ENCODE peak calls at places on chromosomes 16 and 17, in four cellular contexts. One of them, this sample, is unnamed.

GRCh38 chr16:48971571-48972071 is 310.0 kb downstream of the CBLN1 start:
- DNase-seq in GM12878: no peak
- DNase-seq in A549: no peak
- DNase-seq in HepG2: no peak
- DNase-seq in this sample: no peak

GRCh38 chr16:86883583-86884188 is 305.3 kb downstream of the FOXL1 start:
- DNase-seq in GM12878: no peak
- DNase-seq in A549: no peak
- DNase-seq in HepG2: no peak
- DNase-seq in this sample: no peak

GRCh38 chr17:82949984-82950383 is 110.2 kb upstream of the ZNF750 start:
- DNase-seq in GM12878: no peak
- DNase-seq in A549: no peak
- DNase-seq in HepG2: no peak
- DNase-seq in this sample: no peak

GRCh38 chr16:65069090-65069489 is 52.8 kb downstream of the CDH11 start:
- DNase-seq in GM12878: no peak
- DNase-seq in A549: no peak
- DNase-seq in HepG2: no peak
- DNase-seq in this sample: no peak

GRCh38 chr17:28744104-28744801 is 442 bp downstream of the TRAF4 start:
- DNase-seq in GM12878: no peak
- DNase-seq in A549: peak
- DNase-seq in HepG2: peak
- DNase-seq in this sample: peak

GRCh38 chr17:75571197-75571884 is 16.3 kb upstream of the MYO15B start:
- DNase-seq in GM12878: peak
- DNase-seq in A549: no peak
- DNase-seq in HepG2: no peak
- DNase-seq in this sample: no peak

GRCh38 chr16:50038756-50039529 is 13.9 kb downstream of the CNEP1R1 start:
- DNase-seq in GM12878: no peak
- DNase-seq in A549: no peak
- DNase-seq in HepG2: no peak
- DNase-seq in this sample: no peak

GRCh38 chr17:32970281-32970680 is 21.4 kb upstream of the SPACA3 start:
- DNase-seq in GM12878: peak
- DNase-seq in A549: no peak
- DNase-seq in HepG2: no peak
- DNase-seq in this sample: no peak

GRCh38 chr17:2954898-2955445 is 108.4 kb downstream of the OR1D5 start:
- DNase-seq in GM12878: no peak
- DNase-seq in A549: peak
- DNase-seq in HepG2: peak
- DNase-seq in this sample: no peak

GRCh38 chr17:76353004-76353598 is 615 bp downstream of the PRPSAP1 start:
- DNase-seq in GM12878: no peak
- DNase-seq in A549: peak
- DNase-seq in HepG2: no peak
- DNase-seq in this sample: peak

GRCh38 chr16:52547001-52547833 is at the start of gene TOX3:
- DNase-seq in GM12878: no peak
- DNase-seq in A549: no peak
- DNase-seq in HepG2: no peak
- DNase-seq in this sample: peak

GRCh38 chr17:57801044-57801711 is 48.7 kb downstream of the MRPS23 start:
- DNase-seq in GM12878: no peak
- DNase-seq in A549: no peak
- DNase-seq in HepG2: no peak
- DNase-seq in this sample: no peak

GRCh38 chr16:6573577-6573976 is 759.1 kb upstream of the RBFOX1 start:
- DNase-seq in GM12878: no peak
- DNase-seq in A549: no peak
- DNase-seq in HepG2: peak
- DNase-seq in this sample: peak

GRCh38 chr17:3765981-3766380 is 35.0 kb downstream of the ITGAE start:
- DNase-seq in GM12878: no peak
- DNase-seq in A549: no peak
- DNase-seq in HepG2: no peak
- DNase-seq in this sample: no peak

GRCh38 chr16:82157836-82158235 is 12.2 kb downstream of the MPHOSPH6 start:
- DNase-seq in GM12878: no peak
- DNase-seq in A549: no peak
- DNase-seq in HepG2: no peak
- DNase-seq in this sample: no peak

DNA sequence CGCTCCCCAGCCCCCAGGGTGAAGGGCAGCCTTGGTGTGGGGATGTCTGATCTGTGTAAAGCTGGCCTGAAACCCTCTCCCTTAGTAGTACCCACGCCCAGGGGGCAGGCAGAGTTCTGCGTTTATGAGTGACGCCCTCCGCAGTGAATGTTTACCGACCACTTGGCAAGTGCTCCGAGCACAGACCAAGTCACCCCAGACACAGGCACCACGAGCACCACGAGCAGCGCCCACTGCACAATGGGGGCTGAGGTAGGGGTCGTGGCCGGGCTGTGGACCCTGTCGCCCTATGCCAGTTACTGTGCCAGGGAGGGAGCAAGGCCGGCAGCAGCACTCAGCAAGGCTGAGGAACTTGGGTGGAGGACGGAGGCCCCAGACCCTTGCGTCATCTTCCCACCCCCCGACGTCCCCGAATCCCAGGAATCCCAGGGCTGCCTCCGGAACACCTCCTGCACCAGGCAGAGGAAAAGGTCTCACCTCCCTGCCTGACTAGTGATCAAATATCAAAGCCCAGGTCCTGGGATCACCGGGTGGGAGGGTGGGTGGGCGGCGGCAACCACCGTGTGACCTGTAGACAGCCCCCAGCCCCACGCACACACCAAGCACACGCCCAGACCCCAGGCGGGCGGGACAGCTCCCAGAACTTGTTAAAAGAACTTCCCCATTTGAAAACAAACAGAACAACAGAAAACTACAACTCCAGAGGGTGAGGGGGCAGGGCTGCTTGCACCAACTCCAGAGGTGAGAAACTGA is 5.3 kb downstream of the VASN start:
- DNase-seq in GM12878: no peak
- DNase-seq in A549: no peak
- DNase-seq in HepG2: no peak
- DNase-seq in this sample: no peak
- TF ChIP-seq REST in GM12878: no peak
- TF ChIP-seq REST in A549: no peak
- TF ChIP-seq REST in HepG2: no peak
- TF ChIP-seq REST in this sample: no peak

DNA sequence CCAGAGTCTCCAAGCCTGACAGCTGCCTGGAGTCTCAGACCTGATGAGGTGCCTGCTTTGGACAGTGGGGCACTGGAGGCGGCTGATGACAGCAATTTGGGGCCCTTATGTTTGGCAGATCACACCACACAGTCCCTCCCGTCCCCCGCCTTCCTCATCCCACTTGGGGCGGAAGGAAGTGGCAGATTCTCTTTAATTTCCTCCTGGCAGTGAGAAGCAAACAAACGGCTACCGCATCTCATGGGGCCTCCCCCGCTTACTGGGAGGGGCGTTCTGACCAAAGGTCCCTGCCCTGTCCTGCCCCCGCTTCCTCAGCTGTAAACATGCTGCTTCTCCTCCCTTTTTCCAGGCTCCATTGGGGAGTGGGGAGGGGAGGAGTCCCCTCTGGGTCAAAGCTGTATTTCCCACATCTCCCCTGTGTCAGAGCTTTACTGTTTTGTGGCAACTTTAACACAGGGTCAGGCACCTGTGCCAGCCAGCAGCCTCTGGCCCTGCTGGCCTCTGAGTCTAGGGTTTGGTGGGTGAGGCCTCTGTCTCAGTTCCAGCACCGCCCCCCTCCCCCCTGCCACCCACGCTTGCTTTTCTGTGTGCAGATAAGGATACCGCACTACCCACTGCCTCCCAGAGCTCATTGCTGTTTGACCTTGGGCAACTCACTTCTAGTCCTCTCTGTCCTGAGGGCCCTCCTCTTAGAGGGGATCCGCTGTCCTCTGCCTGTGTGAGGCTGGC is 5.4 kb upstream of the NFATC3 start:
- DNase-seq in GM12878: no peak
- DNase-seq in A549: no peak
- DNase-seq in HepG2: peak
- DNase-seq in this sample: no peak
- TF ChIP-seq PBX3 in GM12878: no peak
- TF ChIP-seq PBX3 in A549: no peak
- TF ChIP-seq PBX3 in HepG2: no peak
- TF ChIP-seq PBX3 in this sample: no peak

DNA sequence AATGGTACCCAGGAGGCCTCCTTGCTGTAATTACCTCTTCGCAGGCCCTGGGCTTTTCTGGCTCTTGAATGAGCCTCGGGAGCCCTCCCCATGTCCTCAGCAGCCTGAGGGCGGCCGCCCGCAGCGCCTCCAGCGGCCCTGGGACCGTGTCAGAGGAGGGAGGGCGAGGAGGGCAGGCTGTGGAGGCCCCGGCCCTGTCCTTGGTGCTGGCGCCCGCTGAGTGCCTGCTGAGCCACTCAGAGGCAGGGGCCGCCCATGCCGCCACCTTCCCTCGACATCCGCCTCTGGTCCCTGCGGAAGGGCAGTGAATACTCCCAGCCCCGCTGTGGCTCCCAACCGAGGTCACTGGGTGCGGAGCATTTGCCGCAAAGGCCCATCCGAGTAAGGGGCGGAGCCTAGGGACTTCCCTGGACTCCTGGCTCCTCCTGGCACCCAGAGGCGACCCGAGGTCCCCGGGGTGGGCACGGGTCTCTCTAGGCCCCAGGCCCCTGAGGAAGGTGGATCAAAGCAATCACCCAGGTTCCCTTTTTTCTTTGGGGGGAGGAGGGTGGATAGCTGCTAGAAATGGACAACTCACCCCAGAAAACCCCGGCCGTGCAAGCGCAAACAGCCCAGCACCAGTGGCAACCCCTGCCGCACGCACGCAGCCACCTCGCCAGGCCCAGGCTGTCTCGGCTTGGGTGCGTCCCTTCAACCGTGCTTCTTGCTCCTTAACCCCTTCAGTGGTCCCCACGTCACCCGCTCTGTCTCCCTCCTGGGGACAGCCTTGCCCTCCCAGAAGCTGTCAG is 2.7 kb downstream of the RBFOX3 start:
- DNase-seq in GM12878: no peak
- DNase-seq in A549: no peak
- DNase-seq in HepG2: no peak
- DNase-seq in this sample: peak
- TF ChIP-seq REST in GM12878: peak
- TF ChIP-seq REST in A549: peak
- TF ChIP-seq REST in HepG2: peak
- TF ChIP-seq REST in this sample: peak

GRCh38 chr17:71098071-71098470 is 928.7 kb downstream of the KCNJ2 start:
- DNase-seq in GM12878: no peak
- DNase-seq in A549: no peak
- DNase-seq in HepG2: no peak
- DNase-seq in this sample: no peak
- TF ChIP-seq PBX3 in GM12878: no peak
- TF ChIP-seq PBX3 in A549: no peak
- TF ChIP-seq PBX3 in HepG2: no peak
- TF ChIP-seq PBX3 in this sample: no peak

DNA sequence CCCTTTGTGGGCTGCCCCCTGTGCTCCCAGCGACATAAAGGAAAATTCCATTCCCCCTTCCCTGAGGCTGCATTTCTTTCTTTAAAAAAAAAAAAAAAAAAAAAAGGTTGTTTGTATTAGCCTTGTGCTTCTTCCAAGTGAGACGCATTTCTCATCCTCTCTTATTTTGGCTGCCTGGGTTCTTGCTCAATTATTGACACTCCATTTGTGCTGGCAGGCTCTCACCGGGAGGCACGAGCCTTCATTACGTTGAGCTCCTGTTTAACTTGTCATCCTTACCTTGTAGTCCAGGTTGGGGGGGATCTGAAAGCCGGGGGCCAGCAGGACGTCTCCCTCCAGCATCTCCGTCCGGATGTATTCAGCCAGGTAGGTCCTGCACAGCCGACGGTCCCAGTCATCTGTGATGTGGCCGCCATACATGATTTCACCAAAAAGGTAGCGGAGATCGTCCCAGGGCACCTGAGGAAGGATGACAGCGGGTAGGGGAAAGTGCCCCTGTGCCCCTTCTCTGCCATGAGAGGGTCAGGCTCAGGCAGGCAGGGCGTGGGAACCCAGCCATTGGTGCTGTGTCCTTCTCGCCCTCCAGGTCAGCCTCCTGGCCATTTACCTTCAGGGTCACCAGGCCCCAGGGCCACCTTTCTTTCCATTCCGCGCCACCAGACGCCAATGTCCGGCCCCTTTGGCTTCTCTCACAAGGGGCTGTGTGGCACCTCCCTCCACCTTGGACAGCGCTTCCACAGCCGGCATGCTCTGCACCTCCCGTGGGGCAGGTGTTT is 50.6 kb downstream of the PGS1 start:
- DNase-seq in GM12878: no peak
- DNase-seq in A549: no peak
- DNase-seq in HepG2: no peak
- DNase-seq in this sample: no peak
- TF ChIP-seq REST in GM12878: peak
- TF ChIP-seq REST in A549: no peak
- TF ChIP-seq REST in HepG2: peak
- TF ChIP-seq REST in this sample: peak

GRCh38 chr17:1905190-1905919 is 75.5 kb downstream of the RPA1 start:
- DNase-seq in GM12878: no peak
- DNase-seq in A549: no peak
- DNase-seq in HepG2: peak
- DNase-seq in this sample: peak
- TF ChIP-seq PBX3 in GM12878: peak
- TF ChIP-seq PBX3 in A549: no peak
- TF ChIP-seq PBX3 in HepG2: no peak
- TF ChIP-seq PBX3 in this sample: no peak

This sample was measured in SK-N-SH.